ENCODE peak calls at places on chromosomes 2 and 18, in seven cellular contexts. D is heart right ventricle; Z is PC-9; P is GM23338; N is right lobe of liver; Q is iPS DF 6.9; I is effector memory CD4-positive, alpha-beta T cell. A is an unnamed sample. For H3K4me1, the result is how much of the 10 kb centered on the place peaks cover.

GRCh38 chr2:68828887-68829708 is 42.1 kb downstream of the BMP10 start:
- DNase-seq in D (peak), Z (peak), I (peak), N (peak), Q (no peak), P (peak), A (peak)

GRCh38 chr2:26302846-26303245 is 43.1 kb upstream of the SELENOI start:
- DNase-seq in I (no peak), Z (peak), D (no peak), P (no peak), Q (no peak), N (no peak), A (no peak)

GRCh38 chr18:62850619-62851306 is 135.4 kb downstream of the PHLPP1 start:
- DNase-seq in Z (no peak), I (no peak), Q (no peak), N (no peak), D (no peak), P (no peak), A (no peak)

GRCh38 chr2:11745613-11746375 is 638 bp upstream of the LPIN1 start:
- DNase-seq in Z (no peak), Q (no peak), N (no peak), D (no peak), I (no peak), P (no peak), A (no peak)

GRCh38 chr2:1162768-1163584 is 212.3 kb downstream of the SNTG2 start:
- DNase-seq in Z (no peak), D (no peak), Q (no peak), I (no peak), P (no peak), N (no peak), A (no peak)

GRCh38 chr2:8515864-8516533 is 165.9 kb upstream of the ID2 start:
- DNase-seq in Q (no peak), D (no peak), Z (no peak), I (no peak), P (no peak), N (no peak), A (peak)

GRCh38 chr2:67572721-67573485 is 175.8 kb downstream of the ETAA1 start:
- DNase-seq in D (no peak), Q (no peak), I (no peak), N (no peak), P (no peak), Z (no peak), A (peak)

GRCh38 chr2:189013047-189013446 is 38.9 kb downstream of the COL3A1 start:
- DNase-seq in Z (no peak), D (no peak), P (no peak), Q (no peak), I (no peak), N (no peak), A (no peak)

GRCh38 chr2:189702071-189702470 is 27.6 kb downstream of the ANKAR start:
- DNase-seq in Q (no peak), P (peak), D (no peak), I (no peak), Z (no peak), N (no peak), A (no peak)

GRCh38 chr2:149082781-149083180 is 44.3 kb downstream of the LYPD6B start:
- DNase-seq in Z (peak), N (no peak), P (peak), Q (no peak), D (no peak), I (no peak), A (no peak)

GRCh38 chr2:240166761-240167587 is 26.5 kb upstream of the OTOS start:
- DNase-seq in P (no peak), I (no peak), Q (no peak), N (peak), Z (no peak), D (no peak), A (no peak)

GRCh38 chr2:43164686-43165085 is 61.7 kb downstream of the ZFP36L2 start:
- DNase-seq in P (no peak), N (no peak), Q (no peak), Z (no peak), D (no peak), I (no peak), A (no peak)
- H3K4me1 ChIP-seq in P (under half), N (under half), Q (under half), Z (half or more), D (under half), I (half or more), A (half or more)

GRCh38 chr18:3251249-3251962 is 3.8 kb downstream of the MYL12A start:
- DNase-seq in P (no peak), Q (no peak), D (no peak), I (no peak), N (no peak), Z (no peak), A (no peak)
- H3K27ac ChIP-seq in P (no peak), Q (no peak), D (peak), I (peak), N (no peak), Z (no peak), A (peak)

GRCh38 chr18:3265564-3266033 is 3.7 kb downstream of the MYL12B start:
- DNase-seq in Z (no peak), P (peak), I (no peak), N (no peak), Q (no peak), D (no peak), A (no peak)

GRCh38 chr18:3268306-3268705 is 6.4 kb downstream of the MYL12B start:
- DNase-seq in N (no peak), P (no peak), Z (no peak), I (no peak), D (no peak), Q (no peak), A (no peak)

GRCh38 chr18:3264362-3264761 is 2.4 kb downstream of the MYL12B start:
- DNase-seq in D (no peak), Z (no peak), N (no peak), Q (no peak), P (no peak), I (no peak), A (peak)

GRCh38 chr18:3269241-3269640 is 7.3 kb downstream of the MYL12B start:
- DNase-seq in Q (no peak), N (no peak), I (no peak), Z (no peak), D (no peak), P (no peak), A (no peak)

DNA sequence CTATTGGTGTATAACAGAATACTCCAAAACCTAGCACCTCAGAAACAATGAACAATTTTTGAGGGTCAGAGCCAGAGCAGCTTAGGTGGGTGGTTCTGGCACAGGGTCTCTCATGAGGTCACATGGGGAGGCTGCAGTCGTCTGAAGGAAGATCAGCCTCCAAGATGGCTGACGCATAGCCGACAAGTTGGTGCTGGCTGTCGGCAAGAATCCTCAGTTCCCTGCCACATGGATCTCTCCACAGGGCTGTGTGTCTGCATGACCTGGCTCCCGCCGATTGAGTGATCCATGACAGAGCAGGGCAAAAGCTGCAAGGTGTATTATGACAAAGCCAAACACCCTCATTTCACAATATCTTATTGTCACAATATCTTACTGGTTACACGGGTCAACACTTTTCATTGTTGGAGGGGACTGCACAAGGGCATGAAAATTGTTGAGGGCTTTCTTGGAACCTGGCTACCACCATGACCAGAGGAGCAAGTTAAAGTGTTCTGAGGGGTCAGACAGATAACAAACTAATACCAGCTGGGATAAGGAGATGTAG is 4.2 kb downstream of the MYL12B start:
- DNase-seq in N (peak), D (no peak), I (no peak), P (no peak), Q (no peak), Z (no peak), A (no peak)
- H3K4me1 ChIP-seq in N (under half), D (half or more), I (under half), P (under half), Q (under half), Z (under half), A (half or more)

GRCh38 chr2:226256237-226256636 is 543.4 kb downstream of the IRS1 start:
- DNase-seq in D (no peak), I (no peak), N (no peak), Z (peak), Q (no peak), P (no peak), A (no peak)
- H3K27ac ChIP-seq in D (no peak), I (no peak), N (no peak), Z (peak), Q (no peak), P (no peak), A (no peak)

A was measured in transverse colon.